ENCODE peak calls at places on chromosomes 13 and 19, in nine cellular contexts. P is naive thymus-derived CD4-positive, alpha-beta T cell; V is heart left ventricle; Q is Peyer's patch; U is fibroblast of lung; D is heart right ventricle; C is thoracic aorta; X is neural progenitor cell; T is effector memory CD4-positive, alpha-beta T cell. G is an unnamed sample. For H3K36me3 and H3K27me3, the result is how much of the 10 kb centered on the place peaks cover.

GRCh38 chr19:35266149-35266903 is 2.4 kb upstream of the USF2 start:
- DNase-seq in Q (peak), P (no peak), C (no peak), D (no peak), X (no peak), T (no peak), V (no peak), U (no peak), G (no peak)

GRCh38 chr13:36559388-36559787 is 114.4 kb upstream of the SERTM1 start:
- DNase-seq in P (no peak), D (no peak), C (no peak), T (no peak), Q (no peak), V (no peak), X (no peak), U (no peak), G (no peak)

GRCh38 chr13:109481046-109481445 is 305.3 kb downstream of the IRS2 start:
- DNase-seq in P (no peak), X (no peak), V (no peak), U (peak), Q (no peak), C (no peak), D (no peak), T (no peak), G (no peak)

GRCh38 chr19:54266133-54266532 is 9.1 kb upstream of the LILRB5 start:
- DNase-seq in D (peak), C (no peak), X (peak), V (peak), Q (peak), T (peak), U (peak), P (peak), G (no peak)

GRCh38 chr13:26688286-26688685 is 72.3 kb downstream of the GPR12 start:
- DNase-seq in C (no peak), T (no peak), Q (no peak), U (no peak), P (no peak), X (no peak), D (no peak), V (no peak), G (no peak)

GRCh38 chr13:110640591-110641029 is 25.3 kb downstream of the NAXD start:
- DNase-seq in Q (no peak), X (no peak), U (peak), T (no peak), C (no peak), P (no peak), D (peak), V (peak), G (no peak)

GRCh38 chr19:44149776-44150175 is 8.4 kb downstream of the ZNF234 start:
- DNase-seq in C (no peak), Q (no peak), U (no peak), D (no peak), T (no peak), V (no peak), P (no peak), X (no peak), G (no peak)

GRCh38 chr19:12786149-12786870 is 5.0 kb upstream of the JUNB start:
- DNase-seq in V (peak), T (no peak), X (no peak), P (no peak), U (no peak), C (no peak), Q (peak), D (peak), G (no peak)

GRCh38 chr13:109743706-109744453 is 42.5 kb downstream of the IRS2 start:
- DNase-seq in V (no peak), C (no peak), P (no peak), U (peak), T (no peak), D (no peak), X (no peak), Q (peak), G (peak)

GRCh38 chr13:42405665-42406390 is 133.9 kb downstream of the AKAP11 start:
- DNase-seq in Q (peak), C (no peak), T (peak), V (no peak), X (no peak), U (peak), P (peak), D (no peak), G (no peak)

GRCh38 chr13:60012503-60012902 is 151.2 kb downstream of the DIAPH3 start:
- DNase-seq in P (no peak), X (no peak), Q (peak), U (no peak), T (no peak), C (no peak), D (no peak), V (no peak), G (no peak)

GRCh38 chr19:53991224-53992113 is at the start of gene CACNG6:
- DNase-seq in Q (no peak), P (no peak), U (peak), T (no peak), X (peak), D (no peak), V (no peak), C (no peak), G (no peak)

GRCh38 chr19:31616031-31616430 is 266.8 kb upstream of the TSHZ3 start:
- DNase-seq in X (no peak), P (no peak), U (peak), Q (no peak), V (no peak), C (no peak), T (no peak), D (no peak), G (no peak)

GRCh38 chr19:47098608-47099007 is 15.0 kb downstream of the ZC3H4 start:
- DNase-seq in U (no peak), P (no peak), C (no peak), Q (no peak), V (no peak), X (no peak), D (no peak), T (no peak), G (no peak)

DNA sequence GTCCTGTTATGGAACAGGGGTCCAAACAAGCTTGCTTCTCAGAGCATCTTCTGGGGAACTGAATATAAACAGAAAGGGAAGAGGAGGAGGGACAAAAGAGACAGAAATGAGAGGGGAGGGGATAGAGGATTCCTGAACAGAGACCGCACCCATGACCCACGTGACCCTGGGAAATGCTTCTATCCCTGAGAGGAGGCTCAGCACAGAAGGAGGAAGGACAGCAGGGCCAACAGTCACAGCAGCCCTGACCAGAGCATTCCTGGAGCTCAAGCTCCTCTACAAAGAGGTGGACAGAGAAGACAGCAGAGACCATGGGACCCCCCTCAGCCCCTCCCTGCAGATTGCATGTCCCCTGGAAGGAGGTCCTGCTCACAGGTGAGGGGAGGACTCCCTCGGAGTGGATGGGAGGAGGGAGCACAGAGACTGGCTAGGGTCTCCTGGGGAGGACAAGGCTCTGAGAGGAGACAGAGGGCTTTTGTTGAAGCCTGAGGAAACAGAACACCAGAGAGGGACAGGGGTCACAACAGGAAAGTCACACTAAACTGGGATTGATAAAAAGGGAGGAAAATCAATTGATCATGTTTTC is at the start of gene CEACAM6:
- DNase-seq in U (no peak), P (no peak), V (no peak), T (no peak), Q (peak), C (no peak), X (no peak), D (no peak), G (no peak)
- H3K4me3 ChIP-seq in U (no peak), P (no peak), V (no peak), T (no peak), Q (no peak), C (no peak), X (no peak), D (no peak), G (no peak)

DNA sequence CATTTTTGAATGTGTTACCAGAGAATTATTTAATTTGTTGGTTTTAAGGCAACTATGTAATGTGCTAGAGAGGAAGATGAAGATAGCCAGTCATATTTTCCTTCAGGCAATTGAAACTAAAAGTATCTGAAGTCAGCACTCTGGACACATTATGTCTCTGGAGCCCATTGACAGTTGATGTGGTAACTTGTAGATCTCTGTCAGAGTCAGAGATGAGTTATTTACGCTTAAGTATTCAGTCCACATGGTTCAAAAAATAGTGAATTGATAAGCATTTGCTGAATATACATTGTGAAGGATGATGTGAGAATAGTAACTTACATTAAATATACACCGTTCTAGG is 2.1 kb downstream of the ZMYM2 start:
- DNase-seq in T (no peak), C (no peak), U (no peak), P (no peak), V (no peak), Q (no peak), X (no peak), D (no peak), G (no peak)
- H3K36me3 ChIP-seq in T (under half), C (under half), U (under half), P (under half), V (under half), Q (under half), X (under half), D (under half), G (under half)

GRCh38 chr19:6534451-6535093 is 3.7 kb downstream of the TNFSF9 start:
- DNase-seq in X (peak), Q (no peak), T (no peak), U (no peak), D (no peak), V (no peak), C (no peak), P (no peak), G (no peak)
- H3K27me3 ChIP-seq in X (half or more), Q (under half), T (under half), U (under half), D (under half), V (under half), C (under half), P (under half), G (under half)

DNA sequence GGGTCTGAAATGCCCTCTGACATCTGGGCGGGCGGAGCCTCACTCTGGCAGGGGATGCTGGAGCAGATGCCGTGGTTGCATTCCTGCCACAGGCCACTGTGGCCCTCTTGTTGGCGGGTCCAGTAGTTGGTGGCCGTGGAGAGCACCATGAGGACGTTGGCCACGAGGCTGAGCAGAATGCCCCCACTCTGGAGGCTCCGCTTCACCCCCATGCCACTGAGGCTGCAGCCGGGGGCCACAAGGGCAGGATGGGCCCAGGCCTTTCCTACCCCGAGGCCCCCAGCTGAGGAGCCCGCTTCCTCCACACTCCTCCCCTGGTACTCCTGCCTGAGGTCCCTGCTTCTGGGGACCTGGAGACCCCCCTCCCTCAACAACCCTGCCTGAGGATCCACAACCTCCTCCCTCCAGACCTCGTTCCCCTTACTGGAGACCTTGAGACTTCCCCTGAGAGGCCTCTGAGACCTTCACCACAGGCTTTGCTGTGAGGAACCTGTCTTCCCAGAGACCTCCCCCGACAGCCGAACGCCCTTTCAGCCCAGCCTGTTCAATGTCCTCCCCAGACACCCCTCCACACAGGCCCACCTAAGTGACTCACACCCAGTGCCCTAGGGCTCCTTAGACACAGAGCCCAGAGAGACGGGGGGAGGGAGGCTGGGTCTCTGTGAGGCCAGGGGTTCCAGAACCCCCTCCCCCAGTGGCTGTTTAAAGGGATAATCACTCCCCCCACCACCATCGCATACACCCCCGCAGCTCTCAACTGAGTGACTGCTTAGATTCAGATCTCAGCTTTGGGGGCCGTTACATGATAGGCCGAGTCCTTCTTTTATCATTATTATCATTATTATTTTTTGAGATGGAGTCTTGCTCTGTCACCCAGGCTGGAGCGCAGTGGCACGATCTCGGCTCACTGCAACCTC is at the start of gene CLDND2:
- DNase-seq in U (no peak), X (no peak), D (no peak), T (no peak), V (no peak), C (no peak), Q (no peak), P (no peak), G (no peak)
- H3K4me3 ChIP-seq in U (peak), X (peak), D (peak), T (peak), V (peak), C (peak), Q (peak), P (peak), G (peak)

GRCh38 chr19:32914879-32915278 is 45.3 kb upstream of the SLC7A9 start:
- DNase-seq in D (no peak), T (no peak), P (no peak), V (no peak), C (no peak), U (no peak), Q (no peak), X (no peak), G (no peak)

GRCh38 chr19:32916969-32917611 is 47.5 kb upstream of the SLC7A9 start:
- DNase-seq in Q (no peak), V (no peak), P (no peak), C (no peak), D (no peak), U (no peak), T (no peak), X (no peak), G (no peak)

GRCh38 chr19:32921624-32922023 is 50.1 kb downstream of the CEP89 start:
- DNase-seq in T (no peak), Q (no peak), X (no peak), C (no peak), P (no peak), V (no peak), D (no peak), U (no peak), G (no peak)

GRCh38 chr19:32919365-32919764 is 49.8 kb upstream of the SLC7A9 start:
- DNase-seq in X (no peak), C (no peak), Q (no peak), U (no peak), V (no peak), P (no peak), T (no peak), D (no peak), G (no peak)

DNA sequence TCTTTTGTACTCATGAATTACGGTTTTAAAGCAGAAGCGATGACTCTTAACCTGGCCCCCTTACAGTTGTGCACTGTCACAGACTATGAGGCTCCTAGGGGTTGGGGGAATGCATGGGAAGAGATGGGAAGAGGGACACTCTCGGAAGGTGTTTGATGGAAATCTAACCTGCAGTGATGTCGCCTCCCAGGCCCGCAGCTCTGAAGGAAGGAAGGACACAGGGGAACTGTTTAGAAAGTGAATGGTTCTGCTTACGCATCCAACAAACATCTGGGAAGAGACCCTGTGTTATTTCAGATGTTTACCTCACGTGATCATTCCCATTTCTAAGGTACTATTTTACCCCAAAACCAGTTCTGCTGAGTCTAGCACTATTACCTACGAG is 48.0 kb upstream of the SLC7A9 start:
- DNase-seq in V (no peak), C (no peak), T (no peak), D (no peak), U (no peak), P (no peak), Q (no peak), X (no peak), G (no peak)
- H3K36me3 ChIP-seq in V (half or more), C (under half), T (under half), D (under half), U (under half), P (under half), Q (under half), X (under half), G (under half)

DNA sequence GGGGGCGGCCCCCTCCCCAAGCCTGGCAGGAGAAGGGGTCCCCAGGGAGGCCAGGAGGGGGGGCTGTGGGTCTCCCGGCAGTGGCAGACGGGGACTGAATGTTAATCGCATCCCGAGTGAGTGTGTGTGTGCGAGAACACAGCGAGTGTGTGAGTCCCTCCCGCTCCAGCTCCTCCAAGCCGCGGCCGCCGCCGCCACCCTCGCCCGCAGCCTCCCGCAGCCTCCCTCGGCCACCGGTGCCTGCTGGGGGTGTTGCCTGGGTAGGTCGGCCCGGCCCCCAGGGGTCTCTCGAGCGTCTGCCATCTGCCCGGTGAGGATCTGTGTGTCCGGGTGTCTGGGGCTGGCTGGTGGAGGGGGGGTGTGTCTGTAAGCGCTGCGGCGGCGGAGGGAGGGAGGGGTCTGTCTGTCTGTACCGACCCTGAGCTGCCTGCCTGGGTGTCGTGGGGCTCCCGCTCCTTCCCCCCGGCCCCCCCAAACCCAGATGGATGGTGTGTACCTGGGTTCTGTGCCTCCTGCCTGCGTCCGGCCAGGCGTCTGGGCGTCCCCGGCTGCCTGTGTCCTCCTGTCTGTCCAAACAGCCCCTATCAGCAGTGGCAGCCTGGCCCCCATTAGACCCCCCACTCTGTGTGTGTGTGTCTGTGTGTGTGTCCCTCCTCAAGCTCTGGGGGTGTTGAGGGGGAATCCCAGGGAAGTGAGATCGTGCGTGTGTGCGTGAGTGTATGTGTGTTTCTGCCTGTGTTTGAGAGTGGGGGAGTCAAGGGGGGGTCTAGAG is at the start of gene GRIN2D:
- DNase-seq in V (no peak), Q (no peak), D (no peak), T (no peak), P (peak), C (no peak), X (peak), U (peak), G (no peak)
- H3K27me3 ChIP-seq in V (half or more), Q (under half), D (half or more), T (under half), P (under half), C (under half), X (half or more), U (under half), G (under half)